ENCODE peak calls at places on chromosomes 5 and 9, in five cellular contexts. C is transverse colon, G is HCT116, P is H54, T is right lobe of liver. Y is an unnamed sample.

GRCh38 chr5:150778517-150779396 is at the start of gene SMIM3:
- DNase-seq in C (peak; percentile 86), G (no peak), P (peak; percentile 49), T (peak; percentile 87), Y (peak; percentile 53)

GRCh38 chr9:115069302-115069701 is 48.7 kb downstream of the TNC start:
- DNase-seq in C (no peak), G (no peak), P (no peak), T (no peak), Y (no peak)

GRCh38 chr9:116705531-116705930 is 18.4 kb downstream of the TRIM32 start:
- DNase-seq in C (no peak), G (no peak), P (no peak), T (no peak), Y (no peak)

GRCh38 chr9:18568969-18569368 is 95.0 kb downstream of the ADAMTSL1 start:
- DNase-seq in C (no peak), G (no peak), P (no peak), T (no peak), Y (no peak)

GRCh38 chr5:173385832-173386360 is 57.7 kb upstream of the STC2 start:
- DNase-seq in C (no peak), G (no peak), P (no peak), T (no peak), Y (no peak)

GRCh38 chr9:2181794-2182193 is 166.6 kb downstream of the SMARCA2 start:
- DNase-seq in C (peak; percentile 17), G (peak; percentile 12), P (peak; percentile 16), T (no peak), Y (peak; percentile 50)

GRCh38 chr5:172856336-172856735 is 22.3 kb downstream of the ERGIC1 start:
- DNase-seq in C (no peak), G (no peak), P (no peak), T (no peak), Y (no peak)

GRCh38 chr5:132777209-132778069 is at the start of gene SEPTIN8:
- DNase-seq in C (peak; percentile 59), G (no peak), P (peak; percentile 61), T (peak; percentile 67), Y (peak; percentile 67)

GRCh38 chr9:117092582-117092981 is 322.3 kb downstream of the ASTN2 start:
- DNase-seq in C (no peak), G (no peak), P (peak; percentile 38), T (no peak), Y (peak; percentile 44)

GRCh38 chr5:97004423-97005060 is 68.7 kb downstream of the LNPEP start:
- DNase-seq in C (no peak), G (no peak), P (no peak), T (no peak), Y (no peak)

GRCh38 chr5:75656311-75657003 is 45.2 kb downstream of the ANKDD1B start:
- DNase-seq in C (no peak), G (no peak), P (peak; percentile 53), T (no peak), Y (no peak)
- TF ChIP-seq POLR2A in C (no peak), G (no peak), P (peak; percentile 24), T (no peak), Y (no peak)

GRCh38 chr5:73374520-73375235 is 73.9 kb downstream of the FOXD1 start:
- DNase-seq in C (no peak), G (no peak), P (no peak), T (no peak), Y (no peak)
- TF ChIP-seq POLR2A in C (no peak), G (no peak), P (no peak), T (no peak), Y (no peak)

DNA sequence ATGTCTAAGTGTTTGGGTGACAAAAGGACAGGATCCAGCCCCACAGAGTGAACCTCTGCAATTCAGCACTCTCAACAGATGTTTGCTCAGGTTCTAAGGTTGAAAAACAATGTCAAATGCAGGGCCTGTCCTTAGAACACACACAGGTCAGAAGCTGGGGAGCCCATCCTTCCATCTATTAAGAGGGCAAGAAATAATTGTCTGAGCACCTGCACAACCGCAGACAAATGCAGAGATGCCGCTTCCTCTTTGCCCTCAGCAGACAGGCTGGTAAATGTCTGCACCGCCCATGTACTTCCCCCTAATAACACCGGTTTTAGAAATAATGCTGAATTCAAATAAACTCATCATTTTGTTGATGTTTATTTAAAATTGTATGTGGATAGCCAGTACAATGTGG is 414.5 kb upstream of the ADAMTS16 start:
- DNase-seq in C (no peak), G (no peak), P (no peak), T (no peak), Y (no peak)
- TF ChIP-seq POLR2A in C (no peak), G (no peak), P (no peak), T (no peak), Y (no peak)

DNA sequence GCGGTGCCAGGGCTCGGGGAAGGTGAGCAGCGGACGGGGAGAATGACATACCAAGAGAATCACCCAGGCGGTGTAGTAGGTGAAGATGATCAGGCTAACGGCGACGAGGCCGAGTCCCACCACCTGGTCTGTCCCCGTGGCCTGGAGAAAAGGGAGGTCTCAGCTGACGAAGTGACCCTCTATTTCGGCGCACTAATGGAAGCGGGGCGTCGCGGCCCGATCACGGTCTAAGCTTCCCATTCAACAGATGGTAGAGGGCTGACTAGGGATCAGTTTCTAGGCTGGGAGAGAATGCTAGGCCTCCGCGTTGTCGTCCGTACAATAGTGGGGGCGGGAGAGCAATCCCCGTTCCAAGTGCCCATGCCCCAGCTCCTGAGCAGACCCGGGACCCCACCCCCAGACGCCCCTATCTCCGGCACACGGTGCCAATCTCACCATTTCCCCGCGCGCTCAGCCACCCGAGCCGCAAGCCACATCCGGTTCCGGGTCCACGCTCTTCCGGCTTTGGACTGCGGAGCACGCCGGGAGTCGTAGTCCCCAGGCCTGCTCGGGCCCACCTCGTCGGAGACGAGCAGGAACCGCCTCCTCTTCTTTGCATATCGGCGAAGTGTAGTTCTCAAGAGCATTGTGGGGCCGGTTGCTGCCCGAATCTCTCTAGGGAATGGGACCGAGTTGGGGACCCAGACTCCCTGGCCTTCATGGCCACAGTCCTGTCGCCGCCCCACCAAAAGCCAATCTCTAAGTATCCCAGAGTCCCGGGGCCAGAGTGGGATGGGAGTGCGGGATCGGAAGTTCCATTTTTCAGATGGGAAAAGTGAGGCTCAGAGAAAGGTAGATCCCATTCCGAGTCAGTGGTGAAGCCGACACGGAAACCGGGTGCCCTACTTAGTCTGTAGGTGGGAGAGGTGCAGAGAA is at the start of gene DPM2:
- DNase-seq in C (peak; percentile 88), G (peak; percentile 61), P (peak; percentile 99), T (peak; percentile 88), Y (peak; percentile 93)
- TF ChIP-seq POLR2A in C (peak; percentile 72), G (peak; percentile 35), P (peak; percentile 78), T (peak; percentile 53), Y (peak; percentile 92)

GRCh38 chr5:136057401-136057951 is 28.7 kb downstream of the TGFBI start:
- DNase-seq in C (no peak), G (no peak), P (no peak), T (no peak), Y (no peak)
- TF ChIP-seq POLR2A in C (no peak), G (no peak), P (no peak), T (no peak), Y (no peak)

GRCh38 chr5:164207646-164208045 is 702.2 kb downstream of the MAT2B start:
- DNase-seq in C (no peak), G (no peak), P (no peak), T (no peak), Y (no peak)
- TF ChIP-seq POLR2A in C (no peak), G (no peak), P (no peak), T (no peak), Y (no peak)

GRCh38 chr9:97272072-97272471 is 35.4 kb upstream of the CCDC180 start:
- DNase-seq in C (no peak), G (no peak), P (no peak), T (no peak), Y (no peak)

GRCh38 chr9:97276310-97276852 is 31.1 kb upstream of the CCDC180 start:
- DNase-seq in C (no peak), G (no peak), P (no peak), T (no peak), Y (no peak)

DNA sequence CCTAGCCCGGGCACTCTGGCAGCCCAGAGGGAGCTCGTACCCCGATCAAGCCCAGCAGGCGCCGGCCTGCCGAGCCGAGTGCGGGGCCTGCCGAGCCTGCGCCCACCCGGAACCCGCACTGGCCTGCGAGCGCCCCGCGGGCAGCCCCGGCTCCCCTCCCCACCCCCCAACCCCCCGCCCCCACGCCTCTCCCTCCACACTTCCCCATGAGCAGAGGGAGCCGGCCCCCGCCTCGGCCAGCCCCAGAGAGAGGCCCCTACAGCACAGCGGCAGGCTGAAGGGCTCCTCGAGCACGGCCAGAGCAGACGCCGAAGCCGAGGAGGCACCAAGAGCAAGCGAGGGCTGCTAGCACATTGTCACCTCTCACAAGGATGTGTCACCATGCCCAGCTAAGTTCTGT is 36.2 kb upstream of the CCDC180 start:
- DNase-seq in C (no peak), G (no peak), P (no peak), T (no peak), Y (no peak)
- TF ChIP-seq POLR2A in C (no peak), G (no peak), P (no peak), T (no peak), Y (no peak)

Y was measured in erythroblast.